ENCODE peak calls at places on chromosomes 12 and 14, in seven cellular contexts. S is HCT116, I is K562, A is H1, X is HepG2, G is GM12878, C is SK-N-SH. O is an unnamed sample.

GRCh38 chr14:20873370-20874177 is 17.6 kb upstream of the RNASE3 start:
- DNase-seq in S (peak; percentile 79), I (peak; percentile 44), A (peak; percentile 92), X (peak; percentile 41), G (no peak), C (peak; percentile 23), O (peak; percentile 45)

GRCh38 chr12:90945070-90945649 is 9.8 kb downstream of the CCER1 start:
- DNase-seq in S (peak; percentile 21), I (no peak), A (no peak), X (peak; percentile 29), G (no peak), C (peak; percentile 20), O (peak; percentile 65)

GRCh38 chr12:111850526-111850925 is 8.5 kb downstream of the MAPKAPK5 start:
- DNase-seq in S (no peak), I (no peak), A (no peak), X (no peak), G (no peak), C (no peak), O (no peak)

GRCh38 chr12:122834921-122835692 is at the start of gene HIP1R:
- DNase-seq in S (peak; percentile 16), I (peak; percentile 93), A (peak; percentile 78), X (no peak), G (no peak), C (peak; percentile 94), O (peak; percentile 70)

GRCh38 chr12:57124259-57124877 is 3.9 kb upstream of the LRP1 start:
- DNase-seq in S (peak; percentile 56), I (peak; percentile 76), A (peak; percentile 89), X (peak; percentile 73), G (no peak), C (peak; percentile 80), O (peak; percentile 67)

GRCh38 chr14:105745433-105746123 is 219.2 kb downstream of the TMEM121 start:
- DNase-seq in S (no peak), I (no peak), A (no peak), X (no peak), G (no peak), C (no peak), O (no peak)

GRCh38 chr12:80472912-80473500 is 29.0 kb downstream of the PTPRQ start:
- DNase-seq in S (peak; percentile 53), I (no peak), A (no peak), X (peak; percentile 35), G (peak; percentile 3), C (peak; percentile 20), O (no peak)

GRCh38 chr12:123075591-123076171 is 75.2 kb downstream of the PITPNM2 start:
- DNase-seq in S (no peak), I (peak; percentile 51), A (peak; percentile 63), X (peak; percentile 78), G (no peak), C (no peak), O (peak; percentile 87)

GRCh38 chr12:6946033-6946919 is 2.5 kb downstream of the C12orf57 start:
- DNase-seq in S (peak; percentile 96), I (peak; percentile 65), A (peak; percentile 93), X (peak; percentile 96), G (peak; percentile 80), C (peak; percentile 33), O (peak; percentile 93)

GRCh38 chr12:76883826-76884225 is 5.0 kb upstream of the CSRP2 start:
- DNase-seq in S (no peak), I (no peak), A (no peak), X (no peak), G (no peak), C (no peak), O (no peak)

GRCh38 chr12:116202940-116203339 is 74.6 kb downstream of the MED13L start:
- DNase-seq in S (no peak), I (no peak), A (no peak), X (no peak), G (no peak), C (no peak), O (peak; percentile 48)

GRCh38 chr12:116525418-116526001 is 33.7 kb upstream of the MAP1LC3B2 start:
- DNase-seq in S (peak; percentile 80), I (no peak), A (no peak), X (no peak), G (no peak), C (no peak), O (peak; percentile 86)

DNA sequence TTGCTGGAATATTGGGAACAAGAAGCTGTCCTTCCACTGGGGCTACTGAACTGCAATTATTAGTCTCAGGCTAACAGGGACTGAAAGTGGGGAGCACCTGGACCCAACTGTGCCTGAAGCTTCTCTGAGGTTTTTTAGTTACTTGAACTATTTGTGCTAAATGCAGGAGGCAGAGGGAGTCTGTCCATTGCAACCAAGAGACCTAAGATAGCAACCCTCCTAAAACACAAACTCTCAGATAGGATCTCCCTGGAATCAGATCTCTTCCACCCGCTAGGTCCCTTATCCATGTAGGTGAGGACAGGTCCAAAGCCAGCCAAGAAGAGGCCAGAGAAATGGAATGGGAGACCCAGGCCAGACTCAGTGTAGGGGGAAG is 58.1 kb downstream of the NCOR2 start:
- DNase-seq in S (no peak), I (no peak), A (no peak), X (no peak), G (no peak), C (no peak), O (no peak)
- TF ChIP-seq JUND in S (no peak), I (no peak), A (no peak), X (no peak), G (no peak), C (no peak), O (no peak)

DNA sequence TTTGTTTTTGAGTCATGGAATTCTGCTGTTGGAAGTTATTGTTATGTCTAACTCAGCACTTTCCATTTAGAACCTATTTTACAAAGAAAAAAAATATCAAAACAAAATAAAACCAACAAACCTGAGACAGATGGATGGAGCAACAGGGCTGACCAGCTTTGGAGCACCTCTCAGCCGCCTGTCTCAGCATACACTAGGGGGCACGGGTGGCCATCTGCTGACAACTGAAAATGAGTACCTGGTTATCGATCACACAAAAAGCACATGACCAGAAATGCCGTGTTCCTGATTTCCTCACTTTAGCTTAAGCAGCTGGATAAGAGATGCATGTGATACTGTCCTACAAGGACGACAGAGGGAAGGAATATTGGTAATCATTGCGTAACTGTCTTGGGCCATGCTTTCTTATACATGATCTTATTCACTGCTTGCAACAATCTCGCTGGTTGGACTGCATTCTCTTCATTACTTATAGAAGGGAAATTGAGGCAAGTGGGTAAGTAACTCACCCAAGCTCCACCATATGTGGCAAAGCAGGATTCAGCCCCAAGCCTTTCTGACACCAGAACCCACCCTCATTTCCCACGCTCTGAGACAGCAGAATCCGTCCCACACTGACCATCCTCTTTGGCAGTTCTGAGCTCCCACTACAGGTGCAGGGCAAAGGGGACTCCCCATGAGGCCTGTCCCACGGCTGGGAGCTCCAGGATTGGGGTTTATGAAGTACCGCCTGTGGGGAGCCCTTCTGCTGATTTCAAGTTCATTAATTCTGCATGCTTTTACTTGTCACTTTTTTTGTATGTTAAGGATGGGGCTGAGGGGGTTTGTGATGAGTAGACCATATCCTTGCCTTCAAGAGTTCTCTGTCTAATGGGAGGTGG is 43.5 kb downstream of the C14orf132 start:
- DNase-seq in S (no peak), I (no peak), A (no peak), X (no peak), G (no peak), C (no peak), O (no peak)
- TF ChIP-seq JUND in S (no peak), I (no peak), A (no peak), X (no peak), G (no peak), C (no peak), O (no peak)

DNA sequence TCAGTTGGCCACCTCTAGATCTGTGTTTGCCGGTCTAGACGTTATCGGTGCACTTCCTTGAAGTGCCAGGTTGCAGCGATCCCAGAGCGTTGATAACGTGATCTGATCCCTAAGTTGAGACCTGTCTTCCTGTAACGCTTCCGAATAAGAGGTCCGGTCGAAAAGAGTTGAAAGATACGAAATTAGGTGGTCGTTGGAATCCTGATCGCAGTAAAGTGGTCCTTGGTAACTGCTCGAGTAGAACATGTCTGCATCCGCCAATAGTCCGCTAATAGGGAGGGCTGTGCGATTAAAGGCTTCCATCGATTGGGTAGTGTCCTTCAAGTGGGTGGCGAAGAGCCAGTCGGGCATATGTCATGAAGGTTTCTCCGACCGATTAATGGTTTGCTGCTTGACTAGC is 2.7 kb downstream of the SRSF5 start:
- DNase-seq in S (no peak), I (no peak), A (no peak), X (no peak), G (no peak), C (no peak), O (no peak)
- TF ChIP-seq JUND in S (no peak), I (no peak), A (no peak), X (no peak), G (no peak), C (no peak), O (no peak)

DNA sequence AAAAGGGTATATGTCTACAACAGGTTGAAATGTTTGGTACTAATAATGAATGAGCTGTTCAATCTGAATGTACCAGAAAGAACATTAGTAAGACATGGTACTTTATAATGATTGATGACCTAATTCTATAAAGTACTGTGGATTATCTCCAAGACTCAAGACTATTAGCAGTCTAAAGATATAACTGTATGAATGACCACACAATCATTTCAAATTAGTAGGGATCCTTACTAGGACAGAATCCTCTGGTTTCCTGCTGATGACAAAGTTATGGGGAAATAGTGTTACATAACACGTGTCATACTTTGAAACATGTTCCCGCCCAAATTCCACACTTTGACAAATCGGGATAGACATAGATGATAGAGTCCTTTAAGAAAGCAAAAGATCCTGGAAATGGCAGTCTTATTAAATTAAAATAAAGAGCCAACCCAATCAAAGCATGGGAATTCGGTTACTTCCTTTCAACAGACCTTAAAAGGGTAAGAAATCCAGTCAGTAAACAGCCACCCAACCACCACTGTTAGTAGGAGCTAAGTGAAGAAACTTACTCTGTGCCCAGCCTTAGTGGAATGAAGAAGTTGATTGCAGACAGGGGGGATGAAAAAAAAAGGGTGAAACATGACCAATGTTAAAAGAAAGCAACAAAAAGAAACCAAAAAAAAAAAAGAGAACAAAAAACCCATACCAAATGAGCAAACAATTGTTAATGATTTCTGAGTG is 2.8 kb downstream of the VPS29 start:
- DNase-seq in S (no peak), I (no peak), A (no peak), X (peak; percentile 10), G (no peak), C (no peak), O (peak; percentile 28)
- TF ChIP-seq JUND in S (no peak), I (no peak), A (no peak), X (no peak), G (no peak), C (no peak), O (no peak)

DNA sequence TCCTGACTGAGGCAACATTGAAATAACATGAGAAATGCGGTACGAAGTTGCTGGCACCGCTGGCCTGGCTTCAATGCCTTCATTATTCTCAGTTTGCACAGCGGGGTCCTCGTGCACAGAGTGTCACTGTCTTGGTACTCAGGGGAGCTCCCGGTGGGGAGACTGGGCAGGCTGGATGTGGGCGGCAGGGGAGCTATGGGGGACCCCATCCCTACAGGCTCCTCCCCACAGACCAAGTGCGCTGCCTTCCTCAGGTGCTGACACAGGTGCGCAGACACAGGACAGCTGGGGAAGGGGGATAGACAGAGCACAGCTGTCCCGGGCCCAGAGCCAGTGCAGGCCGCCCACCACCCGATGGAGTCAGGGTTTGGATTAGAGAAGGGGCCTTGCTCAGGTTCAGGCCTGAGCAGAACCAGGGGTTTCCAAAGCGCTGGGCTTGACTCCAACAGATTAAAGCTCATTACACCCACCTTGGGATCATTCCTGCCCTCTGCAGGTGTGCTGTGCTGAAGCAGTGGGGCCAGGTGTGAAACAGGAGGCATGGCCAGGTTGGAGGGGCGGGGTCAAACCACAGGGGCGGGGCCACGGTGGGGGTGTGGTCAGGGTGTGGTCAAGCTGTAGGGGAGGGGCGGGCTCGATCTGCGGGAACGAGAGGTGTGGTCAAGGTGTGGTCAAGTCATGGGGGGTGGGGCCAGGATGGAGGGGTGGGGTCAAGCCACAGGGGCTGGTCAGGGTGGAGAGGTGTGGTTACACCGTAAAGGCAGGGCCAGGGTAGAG is 270.3 kb downstream of the ADGRD1 start:
- DNase-seq in S (peak; percentile 81), I (peak; percentile 97), A (peak; percentile 85), X (no peak), G (no peak), C (peak; percentile 51), O (peak; percentile 96)
- TF ChIP-seq JUND in S (no peak), I (no peak), A (no peak), X (no peak), G (no peak), C (no peak), O (no peak)

GRCh38 chr14:96670391-96670790 is 126.8 kb upstream of the VRK1 start:
- DNase-seq in S (no peak), I (no peak), A (peak; percentile 22), X (no peak), G (no peak), C (no peak), O (no peak)
- TF ChIP-seq JUND in S (no peak), I (no peak), A (no peak), X (no peak), G (no peak), C (no peak), O (no peak)